ENCODE peak calls at places on chromosomes 16 and 17, in eight cellular contexts. One of them, this sample, is unnamed.

GRCh38 chr16:88650749-88651275 is at the start of gene CYBA:
- DNase-seq in fibroblast of mammary gland: peak
- DNase-seq in coronary artery: no peak
- DNase-seq in kidney: peak
- DNase-seq in mammary epithelial cell: no peak
- DNase-seq in pancreas: peak
- DNase-seq in esophagus muscularis mucosa: peak
- DNase-seq in colonic mucosa: peak
- DNase-seq in this sample: peak

GRCh38 chr17:21174186-21174585 is 39.8 kb downstream of the TMEM11 start:
- DNase-seq in fibroblast of mammary gland: no peak
- DNase-seq in coronary artery: no peak
- DNase-seq in kidney: no peak
- DNase-seq in mammary epithelial cell: no peak
- DNase-seq in pancreas: no peak
- DNase-seq in esophagus muscularis mucosa: no peak
- DNase-seq in colonic mucosa: no peak
- DNase-seq in this sample: no peak

GRCh38 chr17:50072130-50072529 is 16.2 kb downstream of the ITGA3 start:
- DNase-seq in fibroblast of mammary gland: no peak
- DNase-seq in coronary artery: no peak
- DNase-seq in kidney: peak
- DNase-seq in mammary epithelial cell: no peak
- DNase-seq in pancreas: no peak
- DNase-seq in esophagus muscularis mucosa: no peak
- DNase-seq in colonic mucosa: no peak
- DNase-seq in this sample: no peak

GRCh38 chr17:43342601-43342905 is 56.2 kb upstream of the ARL4D start:
- DNase-seq in fibroblast of mammary gland: no peak
- DNase-seq in coronary artery: no peak
- DNase-seq in kidney: no peak
- DNase-seq in mammary epithelial cell: no peak
- DNase-seq in pancreas: no peak
- DNase-seq in esophagus muscularis mucosa: no peak
- DNase-seq in colonic mucosa: no peak
- DNase-seq in this sample: peak

GRCh38 chr17:55549140-55549539 is 37.9 kb upstream of the SMIM36 start:
- DNase-seq in fibroblast of mammary gland: no peak
- DNase-seq in coronary artery: no peak
- DNase-seq in kidney: no peak
- DNase-seq in mammary epithelial cell: no peak
- DNase-seq in pancreas: no peak
- DNase-seq in esophagus muscularis mucosa: no peak
- DNase-seq in colonic mucosa: no peak
- DNase-seq in this sample: peak

GRCh38 chr16:56022818-56023217 is 147.6 kb upstream of the CES5A start:
- DNase-seq in fibroblast of mammary gland: no peak
- DNase-seq in coronary artery: no peak
- DNase-seq in kidney: no peak
- DNase-seq in mammary epithelial cell: no peak
- DNase-seq in pancreas: no peak
- DNase-seq in esophagus muscularis mucosa: peak
- DNase-seq in colonic mucosa: no peak
- DNase-seq in this sample: no peak

GRCh38 chr17:82097187-82097918 is 683 bp downstream of the FASN start:
- DNase-seq in fibroblast of mammary gland: peak
- DNase-seq in coronary artery: no peak
- DNase-seq in kidney: peak
- DNase-seq in mammary epithelial cell: peak
- DNase-seq in pancreas: peak
- DNase-seq in esophagus muscularis mucosa: no peak
- DNase-seq in colonic mucosa: peak
- DNase-seq in this sample: peak

GRCh38 chr16:74224828-74225227 is 71.8 kb upstream of the PSMD7 start:
- DNase-seq in fibroblast of mammary gland: peak
- DNase-seq in coronary artery: no peak
- DNase-seq in kidney: no peak
- DNase-seq in mammary epithelial cell: peak
- DNase-seq in pancreas: no peak
- DNase-seq in esophagus muscularis mucosa: peak
- DNase-seq in colonic mucosa: no peak
- DNase-seq in this sample: peak

GRCh38 chr17:49787932-49788442 is 494 bp upstream of the KAT7 start:
- DNase-seq in fibroblast of mammary gland: no peak
- DNase-seq in coronary artery: no peak
- DNase-seq in kidney: no peak
- DNase-seq in mammary epithelial cell: no peak
- DNase-seq in pancreas: no peak
- DNase-seq in esophagus muscularis mucosa: no peak
- DNase-seq in colonic mucosa: peak
- DNase-seq in this sample: no peak

GRCh38 chr16:57749872-57750452 is 14.4 kb downstream of the KATNB1 start:
- DNase-seq in fibroblast of mammary gland: no peak
- DNase-seq in coronary artery: no peak
- DNase-seq in kidney: no peak
- DNase-seq in mammary epithelial cell: no peak
- DNase-seq in pancreas: peak
- DNase-seq in esophagus muscularis mucosa: no peak
- DNase-seq in colonic mucosa: no peak
- DNase-seq in this sample: no peak

GRCh38 chr16:23434380-23434779 is 18.6 kb downstream of the COG7 start:
- DNase-seq in fibroblast of mammary gland: peak
- DNase-seq in coronary artery: no peak
- DNase-seq in kidney: no peak
- DNase-seq in mammary epithelial cell: peak
- DNase-seq in pancreas: no peak
- DNase-seq in esophagus muscularis mucosa: no peak
- DNase-seq in colonic mucosa: peak
- DNase-seq in this sample: peak

GRCh38 chr17:48074322-48075054 is 26.3 kb downstream of the NFE2L1 start:
- DNase-seq in fibroblast of mammary gland: peak
- DNase-seq in coronary artery: no peak
- DNase-seq in kidney: no peak
- DNase-seq in mammary epithelial cell: peak
- DNase-seq in pancreas: no peak
- DNase-seq in esophagus muscularis mucosa: peak
- DNase-seq in colonic mucosa: peak
- DNase-seq in this sample: peak

GRCh38 chr17:76370261-76370993 is 14.0 kb upstream of the SPHK1 start:
- DNase-seq in fibroblast of mammary gland: peak
- DNase-seq in coronary artery: peak
- DNase-seq in kidney: peak
- DNase-seq in mammary epithelial cell: peak
- DNase-seq in pancreas: peak
- DNase-seq in esophagus muscularis mucosa: no peak
- DNase-seq in colonic mucosa: no peak
- DNase-seq in this sample: peak

DNA sequence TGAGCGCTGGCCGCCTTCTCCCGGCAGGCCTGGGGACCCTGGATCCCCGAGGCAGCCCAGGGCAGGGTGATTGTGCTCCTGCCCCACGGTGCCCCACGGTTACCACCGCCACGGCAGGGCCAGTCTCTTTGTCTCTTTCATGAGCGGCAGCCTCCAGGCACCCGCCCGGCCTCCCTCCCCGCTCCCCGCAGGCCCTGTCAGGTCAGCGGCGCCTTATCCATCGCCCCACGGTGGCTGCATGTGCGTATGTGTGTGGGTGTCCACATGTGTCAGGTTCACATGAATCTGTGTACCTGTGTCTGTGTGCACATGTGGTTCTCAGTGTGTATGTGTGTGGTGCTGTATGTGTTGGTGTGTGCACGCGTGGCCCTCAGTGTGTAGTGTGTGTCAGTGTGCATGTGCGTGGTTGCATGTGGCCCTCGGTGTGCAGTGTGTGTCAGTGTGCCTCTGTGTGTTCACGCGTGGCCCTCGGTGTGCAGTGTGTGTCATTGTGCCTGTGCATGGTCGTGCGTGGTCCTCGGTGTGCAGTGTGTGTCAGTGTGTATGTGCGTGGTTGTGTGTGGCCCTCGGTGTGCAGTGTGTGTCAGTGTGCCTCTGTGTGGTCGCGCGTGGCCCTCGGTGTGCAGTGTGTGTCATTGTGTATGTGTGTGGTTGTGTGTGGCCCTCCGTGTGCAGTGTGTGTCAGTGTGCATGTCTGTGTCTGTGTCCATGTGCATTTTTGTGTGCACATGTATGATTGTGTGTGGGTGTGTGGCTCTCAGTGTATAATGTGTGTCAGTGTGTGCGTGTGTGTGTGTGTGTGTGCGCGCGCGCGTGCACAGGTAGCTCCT is 239.2 kb upstream of the GSE1 start:
- DNase-seq in fibroblast of mammary gland: no peak
- DNase-seq in coronary artery: no peak
- DNase-seq in kidney: no peak
- DNase-seq in mammary epithelial cell: no peak
- DNase-seq in pancreas: peak
- DNase-seq in esophagus muscularis mucosa: no peak
- DNase-seq in colonic mucosa: no peak
- DNase-seq in this sample: no peak
- TF ChIP-seq CTCF in fibroblast of mammary gland: no peak
- TF ChIP-seq CTCF in coronary artery: no peak
- TF ChIP-seq CTCF in kidney: no peak
- TF ChIP-seq CTCF in mammary epithelial cell: no peak
- TF ChIP-seq CTCF in pancreas: no peak
- TF ChIP-seq CTCF in esophagus muscularis mucosa: no peak
- TF ChIP-seq CTCF in colonic mucosa: no peak
- TF ChIP-seq CTCF in this sample: no peak

DNA sequence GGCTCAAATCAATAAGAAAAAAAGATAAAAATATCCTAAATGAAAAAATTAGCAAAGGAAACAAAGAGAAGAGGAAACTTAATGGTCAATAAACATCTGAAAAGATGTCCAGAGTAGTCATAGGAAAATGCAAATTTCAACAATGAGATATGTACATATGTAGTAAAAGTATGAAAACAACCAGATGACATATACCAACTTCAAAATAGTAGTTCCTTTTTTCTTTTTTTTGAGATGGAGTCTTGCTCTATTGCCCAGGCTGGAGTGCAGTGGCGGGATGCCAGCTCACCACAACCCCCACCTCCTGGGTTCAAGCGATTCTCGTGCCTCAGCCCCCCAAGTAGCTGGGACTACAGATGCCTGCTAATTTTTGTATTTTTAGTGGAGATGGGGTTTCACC is 21.7 kb upstream of the NFAT5 start:
- DNase-seq in fibroblast of mammary gland: no peak
- DNase-seq in coronary artery: no peak
- DNase-seq in kidney: no peak
- DNase-seq in mammary epithelial cell: no peak
- DNase-seq in pancreas: no peak
- DNase-seq in esophagus muscularis mucosa: no peak
- DNase-seq in colonic mucosa: no peak
- DNase-seq in this sample: no peak
- H3K4me3 ChIP-seq in fibroblast of mammary gland: no peak
- H3K4me3 ChIP-seq in coronary artery: no peak
- H3K4me3 ChIP-seq in kidney: no peak
- H3K4me3 ChIP-seq in mammary epithelial cell: no peak
- H3K4me3 ChIP-seq in pancreas: no peak
- H3K4me3 ChIP-seq in esophagus muscularis mucosa: no peak
- H3K4me3 ChIP-seq in colonic mucosa: no peak
- H3K4me3 ChIP-seq in this sample: no peak

DNA sequence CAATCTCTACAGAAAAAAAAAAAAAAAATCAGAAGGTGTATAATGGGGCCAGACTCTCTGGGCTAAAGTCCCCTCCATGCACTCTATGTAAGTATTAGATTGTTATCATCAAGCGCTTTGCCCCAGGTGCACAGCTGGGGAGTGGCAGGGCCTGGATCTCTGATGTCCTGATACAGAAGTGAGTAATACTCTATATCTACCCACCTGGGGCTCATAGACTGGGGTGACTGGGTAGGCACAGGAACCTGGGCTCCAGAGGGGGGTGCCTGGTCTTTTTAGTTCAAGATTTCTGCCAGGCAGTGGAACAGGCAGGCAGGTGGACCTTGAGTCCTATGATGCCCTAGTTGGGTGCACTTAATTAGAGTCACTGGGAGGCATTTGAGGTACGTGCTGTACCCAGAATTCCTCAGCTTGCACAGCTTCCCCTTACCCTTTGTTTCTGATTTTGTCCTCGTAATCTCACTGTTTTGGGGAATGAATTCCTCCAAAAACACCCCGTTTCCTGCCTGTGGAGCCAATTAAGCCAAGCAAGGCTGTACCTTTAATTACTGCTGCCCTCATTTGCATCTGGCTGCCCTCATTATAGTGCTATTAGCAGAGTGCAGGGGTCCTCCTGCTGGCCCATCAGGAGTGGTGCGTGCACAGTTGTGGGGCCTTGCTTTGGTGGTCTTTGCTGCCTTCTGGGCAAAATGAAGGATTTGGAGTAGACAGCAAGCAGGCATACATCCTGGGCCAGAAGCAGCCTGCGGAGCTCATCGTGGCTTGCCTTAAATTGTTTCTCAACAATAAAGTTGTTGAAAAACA is 239.0 kb downstream of the SNX29 start:
- DNase-seq in fibroblast of mammary gland: no peak
- DNase-seq in coronary artery: no peak
- DNase-seq in kidney: no peak
- DNase-seq in mammary epithelial cell: no peak
- DNase-seq in pancreas: no peak
- DNase-seq in esophagus muscularis mucosa: no peak
- DNase-seq in colonic mucosa: no peak
- DNase-seq in this sample: no peak
- TF ChIP-seq CTCF in fibroblast of mammary gland: peak
- TF ChIP-seq CTCF in coronary artery: no peak
- TF ChIP-seq CTCF in kidney: no peak
- TF ChIP-seq CTCF in mammary epithelial cell: no peak
- TF ChIP-seq CTCF in pancreas: no peak
- TF ChIP-seq CTCF in esophagus muscularis mucosa: no peak
- TF ChIP-seq CTCF in colonic mucosa: no peak
- TF ChIP-seq CTCF in this sample: peak

GRCh38 chr17:44533533-44534246 is 23.6 kb upstream of the FZD2 start:
- DNase-seq in fibroblast of mammary gland: peak
- DNase-seq in coronary artery: peak
- DNase-seq in kidney: peak
- DNase-seq in mammary epithelial cell: peak
- DNase-seq in pancreas: peak
- DNase-seq in esophagus muscularis mucosa: peak
- DNase-seq in colonic mucosa: peak
- DNase-seq in this sample: peak
- H3K4me3 ChIP-seq in fibroblast of mammary gland: no peak
- H3K4me3 ChIP-seq in coronary artery: peak
- H3K4me3 ChIP-seq in kidney: no peak
- H3K4me3 ChIP-seq in mammary epithelial cell: no peak
- H3K4me3 ChIP-seq in pancreas: no peak
- H3K4me3 ChIP-seq in esophagus muscularis mucosa: peak
- H3K4me3 ChIP-seq in colonic mucosa: no peak
- H3K4me3 ChIP-seq in this sample: no peak

This sample was measured in fibroblast of pulmonary artery.